ENCODE peak calls at places on chromosome 3, in seven cellular contexts. Z is MM.1S, U is GM23338, D is PC-3, X is neural progenitor cell, L is SK-N-SH, I is hepatocyte. F is an unnamed sample.
A peak's percentile ranks its signal among the peaks of the same experiment; 100 is the strongest.

GRCh38 chr3:160830792-160831191 is 74.8 kb downstream of the PPM1L start:
- DNase-seq in I (no peak), U (no peak), D (peak; percentile 17), X (no peak), Z (no peak), L (no peak), F (no peak)

GRCh38 chr3:121748638-121749275 is 784 bp downstream of the GOLGB1 start:
- DNase-seq in L (no peak), I (peak; percentile 83), X (peak; percentile 78), Z (peak; percentile 54), U (peak; percentile 68), D (peak; percentile 61), F (peak; percentile 44)

GRCh38 chr3:134445631-134446030 is 40.2 kb downstream of the ANAPC13 start:
- DNase-seq in D (no peak), U (no peak), Z (no peak), L (no peak), X (no peak), I (peak; percentile 42), F (no peak)

GRCh38 chr3:95588473-95588872 is 1225.9 kb upstream of the EPHA6 start:
- DNase-seq in D (no peak), U (no peak), Z (no peak), L (no peak), X (no peak), I (no peak), F (no peak)

GRCh38 chr3:27428446-27428845 is 55.7 kb downstream of the SLC4A7 start:
- DNase-seq in L (no peak), D (peak; percentile 33), I (no peak), U (no peak), Z (no peak), X (no peak), F (no peak)

GRCh38 chr3:160540546-160540945 is 24.8 kb downstream of the KPNA4 start:
- DNase-seq in L (no peak), I (no peak), D (no peak), Z (no peak), U (no peak), X (no peak), F (no peak)

GRCh38 chr3:81530180-81530939 is 231.1 kb downstream of the GBE1 start:
- DNase-seq in I (no peak), X (no peak), U (no peak), L (no peak), D (no peak), Z (no peak), F (no peak)

GRCh38 chr3:39150170-39150802 is 3.1 kb downstream of the CSRNP1 start:
- DNase-seq in D (no peak), Z (no peak), U (no peak), X (no peak), L (peak; percentile 55), I (no peak), F (no peak)

GRCh38 chr3:35042210-35042960 is 596.9 kb upstream of the ARPP21 start:
- DNase-seq in U (no peak), X (no peak), Z (no peak), D (no peak), I (peak; percentile 29), L (no peak), F (no peak)

GRCh38 chr3:58041182-58041825 is 33.1 kb downstream of the FLNB start:
- DNase-seq in X (no peak), U (no peak), Z (no peak), D (peak; percentile 26), I (no peak), L (no peak), F (no peak)

GRCh38 chr3:194286747-194287146 is 64.4 kb downstream of the CPN2 start:
- DNase-seq in X (peak; percentile 97), U (peak; percentile 80), I (no peak), Z (no peak), L (no peak), D (no peak), F (no peak)

GRCh38 chr3:49513494-49514179 is 40.6 kb upstream of the BSN start:
- DNase-seq in U (no peak), Z (no peak), I (no peak), D (no peak), L (no peak), X (no peak), F (no peak)

GRCh38 chr3:76352069-76352847 is 566.9 kb upstream of the ZNF717 start:
- DNase-seq in X (no peak), U (peak; percentile 12), D (no peak), I (no peak), Z (no peak), L (no peak), F (no peak)

GRCh38 chr3:40299721-40300335 is 9.7 kb upstream of the EIF1B start:
- DNase-seq in L (no peak), D (no peak), U (no peak), I (peak; percentile 31), X (no peak), Z (no peak), F (no peak)

GRCh38 chr3:194488007-194488742 is 1.4 kb upstream of the ATP13A3 start:
- DNase-seq in I (no peak), D (peak; percentile 51), U (no peak), X (no peak), L (no peak), Z (no peak), F (no peak)

GRCh38 chr3:98777801-98778220 is 14.7 kb downstream of the ST3GAL6 start:
- DNase-seq in X (no peak), U (no peak), Z (no peak), L (no peak), D (peak; percentile 40), I (peak; percentile 27), F (no peak)

GRCh38 chr3:76099956-76100355 is 314.6 kb upstream of the ZNF717 start:
- DNase-seq in L (no peak), I (no peak), D (no peak), Z (no peak), U (no peak), X (no peak), F (no peak)

GRCh38 chr3:23743141-23743784 is 62.5 kb upstream of the UBE2E1 start:
- DNase-seq in Z (no peak), D (peak; percentile 59), L (no peak), X (peak; percentile 51), I (no peak), U (peak; percentile 80), F (no peak)

GRCh38 chr3:40713306-40713705 is 188.5 kb downstream of the ZNF621 start:
- DNase-seq in L (no peak), I (no peak), X (no peak), Z (peak; percentile 51), D (no peak), U (no peak), F (peak; percentile 30)

GRCh38 chr3:126202281-126203079 is 22.1 kb upstream of the ALDH1L1 start:
- DNase-seq in Z (no peak), I (no peak), U (no peak), L (no peak), D (no peak), X (peak; percentile 27), F (no peak)
- H3K27ac ChIP-seq in Z (no peak overlapping the region), I (no peak overlapping the region), U (no peak overlapping the region), L (no peak overlapping the region), D (no peak overlapping the region), X (no peak overlapping the region), F (no peak overlapping the region)

DNA sequence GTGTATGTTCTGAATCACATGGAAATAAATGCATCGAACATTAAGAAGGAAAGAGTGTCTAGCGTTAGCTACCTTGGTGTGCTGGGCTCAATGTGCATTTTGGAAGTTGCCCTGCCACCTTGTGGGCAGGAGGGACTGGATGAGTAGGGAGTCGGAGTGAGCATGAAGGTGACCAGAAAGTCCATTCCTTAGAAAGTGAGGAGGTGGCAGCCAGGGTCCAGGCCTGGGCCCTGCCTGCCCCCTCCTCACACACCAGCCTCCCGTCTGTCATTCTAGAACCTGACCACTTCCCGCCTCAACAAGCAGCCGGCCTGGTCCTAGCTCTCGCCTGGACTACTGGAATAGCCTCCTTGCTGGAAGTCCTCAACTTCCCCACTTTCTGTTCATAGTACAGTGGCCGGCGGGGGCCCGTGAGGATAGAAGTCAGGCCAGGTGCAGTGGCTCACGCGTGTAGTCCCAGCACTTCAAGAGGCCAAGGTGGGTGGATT is 10.2 kb upstream of the GATA2 start:
- DNase-seq in X (peak; percentile 52), U (peak; percentile 68), L (no peak), D (peak; percentile 37), Z (no peak), I (no peak), F (no peak)
- TF ChIP-seq CTCF in X (peak; percentile 48), U (peak; percentile 83), L (peak; percentile 16), D (peak; percentile 46), Z (peak; percentile 17), I (no peak), F (peak; percentile 15)

GRCh38 chr3:143825513-143825912 is 22.8 kb downstream of the SLC9A9 start:
- DNase-seq in X (no peak), U (no peak), D (no peak), Z (peak; percentile 94), L (no peak), I (no peak), F (peak; percentile 5)
- TF ChIP-seq EZH2phosphoT487 in X (no peak), U (no peak), D (no peak), Z (no peak), L (no peak), I (no peak), F (no peak)

GRCh38 chr3:152295344-152295743 is 26.6 kb downstream of the MBNL1 start:
- DNase-seq in D (no peak), I (no peak), Z (no peak), X (no peak), L (no peak), U (no peak), F (no peak)

GRCh38 chr3:152295834-152296233 is 27.1 kb downstream of the MBNL1 start:
- DNase-seq in D (no peak), Z (no peak), X (no peak), I (no peak), L (no peak), U (no peak), F (no peak)

GRCh38 chr3:152291649-152292066 is 22.9 kb downstream of the MBNL1 start:
- DNase-seq in D (no peak), L (no peak), I (no peak), Z (no peak), X (no peak), U (no peak), F (no peak)

GRCh38 chr3:152292367-152292766 is 23.6 kb downstream of the MBNL1 start:
- DNase-seq in X (no peak), Z (no peak), L (no peak), D (no peak), I (no peak), U (no peak), F (no peak)

DNA sequence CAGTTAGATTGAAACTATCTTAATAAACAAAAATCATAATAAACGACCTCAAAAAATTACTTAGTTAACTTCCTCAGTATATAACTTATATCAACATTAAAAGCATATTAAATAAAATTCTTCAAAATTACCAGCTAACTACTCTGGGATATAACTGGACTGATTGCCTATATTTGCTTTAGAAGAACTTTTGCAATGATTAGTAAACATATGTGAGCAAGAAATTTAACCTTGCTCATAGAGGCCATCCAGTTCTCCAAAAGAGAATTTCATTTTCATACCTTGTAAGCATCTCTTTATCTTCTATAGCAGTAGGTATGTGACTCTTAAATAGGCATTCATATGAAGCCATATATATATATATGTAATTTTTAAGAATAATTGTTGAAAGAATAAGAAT is 24.9 kb downstream of the MBNL1 start:
- DNase-seq in L (no peak), X (no peak), I (no peak), Z (no peak), U (no peak), D (no peak), F (no peak)
- H3K27ac ChIP-seq in L (no peak overlapping the region), X (no peak overlapping the region), I (no peak overlapping the region), Z (no peak overlapping the region), U (no peak overlapping the region), D (no peak overlapping the region), F (no peak overlapping the region)

GRCh38 chr3:100796556-100796955 is 87.3 kb downstream of the TFG start:
- DNase-seq in L (no peak), D (peak; percentile 61), Z (peak; percentile 64), I (peak; percentile 8), U (peak; percentile 53), X (peak; percentile 11), F (peak; percentile 8)
- TF ChIP-seq CTCF in L (peak; percentile 49), D (peak; percentile 75), Z (peak; percentile 53), I (peak; percentile 46), U (peak; percentile 57), X (peak; percentile 52), F (peak; percentile 70)

GRCh38 chr3:65914740-65915366 is 123.9 kb downstream of the MAGI1 start:
- DNase-seq in L (no peak), I (no peak), D (peak; percentile 2), U (peak; percentile 41), Z (peak; percentile 9), X (no peak), F (no peak)
- TF ChIP-seq EZH2phosphoT487 in L (no peak), I (no peak), D (no peak), U (no peak), Z (no peak), X (no peak), F (no peak)